ENCODE peak calls at places on chromosomes 13 and 19, in seven cellular contexts. C is spleen, W is endothelial cell of umbilical vein, V is stomach, T is H1, H is GM12878, K is breast epithelium. G is an unnamed sample.

GRCh38 chr13:71799320-71799719 is 67.7 kb downstream of the DACH1 start:
- DNase-seq in C (no peak), W (no peak), V (no peak), T (no peak), H (no peak), K (no peak), G (no peak)

GRCh38 chr13:111517641-111518010 is 197.2 kb downstream of the TEX29 start:
- DNase-seq in C (no peak), W (no peak), V (no peak), T (no peak), H (no peak), K (no peak), G (no peak)

GRCh38 chr13:40626566-40626965 is 39.9 kb downstream of the FOXO1 start:
- DNase-seq in C (no peak), W (no peak), V (no peak), T (no peak), H (no peak), K (no peak), G (no peak)

GRCh38 chr13:93244141-93244917 is 17.7 kb downstream of the GPC6 start:
- DNase-seq in C (no peak), W (no peak), V (no peak), T (no peak), H (no peak), K (no peak), G (no peak)

GRCh38 chr19:12140545-12141404 is 625 bp upstream of the ZNF20 start:
- DNase-seq in C (peak; percentile 95), W (peak; percentile 73), V (peak; percentile 92), T (peak; percentile 70), H (peak; percentile 60), K (peak; percentile 77), G (no peak)

GRCh38 chr13:109412232-109412935 is 374.0 kb downstream of the IRS2 start:
- DNase-seq in C (no peak), W (peak; percentile 5), V (peak; percentile 34), T (peak; percentile 13), H (no peak), K (no peak), G (no peak)

GRCh38 chr19:16896098-16896912 is 7.5 kb downstream of the F2RL3 start:
- DNase-seq in C (peak; percentile 86), W (peak; percentile 12), V (no peak), T (no peak), H (no peak), K (no peak), G (no peak)

GRCh38 chr19:47032171-47032811 is 12.7 kb downstream of the NPAS1 start:
- DNase-seq in C (peak; percentile 86), W (peak; percentile 26), V (peak; percentile 70), T (no peak), H (no peak), K (no peak), G (no peak)

GRCh38 chr19:46378268-46378667 is 31.4 kb downstream of the PPP5C start:
- DNase-seq in C (no peak), W (peak; percentile 36), V (no peak), T (no peak), H (no peak), K (no peak), G (no peak)

GRCh38 chr13:24308068-24308445 is 1.3 kb upstream of the C1QTNF9 start:
- DNase-seq in C (no peak), W (no peak), V (no peak), T (no peak), H (no peak), K (no peak), G (peak; percentile 83)

GRCh38 chr19:58261968-58262921 is 16.5 kb upstream of the ZNF8 start:
- DNase-seq in C (no peak), W (no peak), V (no peak), T (no peak), H (no peak), K (no peak), G (no peak)
- TF ChIP-seq POLR2AphosphoS5 in C (no peak), W (no peak), V (no peak), T (no peak), H (no peak), K (no peak), G (no peak)

GRCh38 chr13:57632276-57633140 is 964 bp downstream of the PCDH17 start:
- DNase-seq in C (peak; percentile 72), W (peak; percentile 39), V (no peak), T (no peak), H (no peak), K (no peak), G (no peak)

GRCh38 chr13:57629821-57630235 is 1.7 kb upstream of the PCDH17 start:
- DNase-seq in C (peak; percentile 84), W (peak; percentile 95), V (peak; percentile 67), T (peak; percentile 93), H (no peak), K (no peak), G (no peak)

GRCh38 chr13:57630661-57631606 is 610 bp upstream of the PCDH17 start:
- DNase-seq in C (no peak), W (peak; percentile 50), V (no peak), T (no peak), H (no peak), K (no peak), G (no peak)

GRCh38 chr13:57633141-57633949 is 1.8 kb downstream of the PCDH17 start:
- DNase-seq in C (peak; percentile 79), W (peak; percentile 51), V (peak; percentile 26), T (no peak), H (no peak), K (no peak), G (no peak)

GRCh38 chr13:57631607-57632275 is at the start of gene PCDH17:
- DNase-seq in C (peak; percentile 73), W (peak; percentile 65), V (peak; percentile 34), T (no peak), H (no peak), K (no peak), G (no peak)
- TF ChIP-seq POLR2A in C (peak; percentile 35), W (no peak), V (no peak), T (no peak), H (no peak), K (no peak), G (no peak)

DNA sequence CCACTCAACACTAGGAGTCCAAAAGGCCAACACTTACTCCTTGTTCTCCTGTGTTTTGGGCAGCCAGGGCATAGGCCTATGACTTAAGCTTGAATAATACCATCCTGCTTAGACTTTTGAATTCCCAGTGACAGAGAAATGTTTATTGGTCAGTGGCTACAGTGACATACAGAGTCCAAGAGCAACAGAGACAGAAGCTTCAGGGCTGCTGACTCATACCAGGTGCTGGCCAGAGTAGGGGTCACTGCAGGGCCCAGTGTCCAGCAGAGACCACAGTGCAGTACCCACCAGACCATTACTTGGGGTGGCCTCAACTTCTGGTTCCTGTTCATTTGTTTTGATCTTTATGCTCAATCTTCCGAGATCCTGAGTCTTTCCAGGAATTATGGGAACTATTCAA is 6.0 kb upstream of the FREM2 start:
- DNase-seq in C (no peak), W (no peak), V (no peak), T (no peak), H (no peak), K (no peak), G (no peak)
- TF ChIP-seq POLR2AphosphoS5 in C (no peak), W (no peak), V (no peak), T (no peak), H (no peak), K (no peak), G (no peak)

DNA sequence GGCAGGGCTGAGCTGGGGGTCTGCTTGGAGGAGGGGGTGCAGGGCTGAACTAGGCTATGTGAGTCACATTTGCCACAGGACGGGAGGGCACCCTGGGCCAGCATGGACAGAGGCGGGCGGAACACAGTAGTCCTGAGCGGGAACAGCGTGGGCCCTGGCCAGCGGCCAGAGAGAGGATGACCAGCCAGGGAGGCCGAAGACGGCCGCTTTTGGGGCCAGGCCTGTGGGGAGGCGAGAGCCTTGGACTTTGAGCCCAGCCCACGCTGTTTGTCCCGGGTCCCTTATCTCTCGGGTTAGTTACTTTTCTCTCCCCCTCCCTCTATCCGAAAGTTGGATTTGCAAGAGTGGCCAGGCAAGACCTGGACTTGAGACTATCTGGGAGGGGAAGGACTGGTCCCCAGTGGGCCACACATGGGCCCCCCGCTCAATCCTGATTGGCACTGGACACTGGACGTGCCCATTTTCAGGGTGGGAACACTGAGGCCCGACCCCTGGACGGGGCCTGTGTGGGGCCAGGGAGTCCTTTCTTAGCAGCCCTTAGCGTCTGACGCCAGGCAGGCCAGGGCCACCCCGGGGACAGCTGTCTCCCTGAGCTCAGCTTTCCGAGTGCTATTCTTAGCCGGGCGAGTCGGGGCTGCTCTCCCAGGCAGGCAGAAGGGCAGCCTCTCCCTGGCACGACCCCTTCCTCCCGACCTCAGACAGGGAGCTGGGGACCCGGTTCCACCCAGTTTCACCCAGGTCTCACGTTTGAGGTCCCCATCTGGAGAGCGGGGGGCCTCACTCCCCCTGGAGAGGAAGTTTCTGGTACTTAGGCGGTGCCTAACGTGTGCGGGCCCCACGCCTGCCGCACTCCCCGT is 833 bp downstream of the GAMT start:
- DNase-seq in C (no peak), W (no peak), V (peak; percentile 80), T (no peak), H (no peak), K (no peak), G (no peak)
- TF ChIP-seq POLR2A in C (no peak), W (no peak), V (no peak), T (no peak), H (no peak), K (no peak), G (no peak)

GRCh38 chr19:14080887-14081796 is 4.4 kb downstream of the C19orf67 start:
- DNase-seq in C (peak; percentile 97), W (peak; percentile 100), V (peak; percentile 99), T (peak; percentile 97), H (peak; percentile 99), K (peak; percentile 99), G (peak; percentile 99)
- TF ChIP-seq POLR2AphosphoS5 in C (peak; percentile 92), W (peak; percentile 84), V (peak; percentile 76), T (no peak), H (peak; percentile 91), K (peak; percentile 92), G (peak; percentile 100)